ENCODE peak calls at places on chromosomes 6 and 20, in six cellular contexts. E, N, X, L, B and T are unnamed samples.

GRCh38 chr6:126152346-126152745 is 166.0 kb downstream of the TRMT11 start:
- DNase-seq in E (no peak), N (no peak), X (no peak), L (no peak), B (no peak), T (no peak)

GRCh38 chr6:2744206-2744771 is 6.4 kb downstream of the MYLK4 start:
- DNase-seq in E (no peak), N (no peak), X (peak), L (no peak), B (no peak), T (no peak)

GRCh38 chr6:108760158-108761050 is 87.8 kb upstream of the ARMC2 start:
- DNase-seq in E (no peak), N (no peak), X (no peak), L (no peak), B (no peak), T (peak)

GRCh38 chr6:18433059-18433458 is 45.9 kb downstream of the RNF144B start:
- DNase-seq in E (no peak), N (no peak), X (no peak), L (no peak), B (no peak), T (no peak)

GRCh38 chr6:129055796-129056195 is 172.9 kb downstream of the LAMA2 start:
- DNase-seq in E (no peak), N (no peak), X (no peak), L (no peak), B (peak), T (no peak)

GRCh38 chr6:12047304-12047703 is 35.2 kb downstream of the HIVEP1 start:
- DNase-seq in E (no peak), N (no peak), X (no peak), L (no peak), B (no peak), T (no peak)

GRCh38 chr20:36775826-36776225 is 2.3 kb upstream of the DSN1 start:
- DNase-seq in E (no peak), N (no peak), X (no peak), L (no peak), B (no peak), T (no peak)

GRCh38 chr6:79193971-79194370 is 40.5 kb downstream of the HMGN3 start:
- DNase-seq in E (no peak), N (no peak), X (no peak), L (no peak), B (no peak), T (no peak)

GRCh38 chr6:103893082-103893481 is 966.6 kb downstream of the HACE1 start:
- DNase-seq in E (no peak), N (no peak), X (peak), L (no peak), B (peak), T (no peak)

GRCh38 chr6:56430629-56431600 is 183.5 kb upstream of the COL21A1 start:
- DNase-seq in E (no peak), N (no peak), X (no peak), L (no peak), B (no peak), T (no peak)

GRCh38 chr20:58710481-58711265 is 18.1 kb downstream of the NPEPL1 start:
- DNase-seq in E (no peak), N (no peak), X (no peak), L (no peak), B (no peak), T (no peak)

GRCh38 chr6:148869589-148869988 is 122.8 kb downstream of the UST start:
- DNase-seq in E (peak), N (peak), X (peak), L (no peak), B (peak), T (peak)